ENCODE peak calls at places on chromosomes 6 and 20, in ten cellular contexts. J, B, E, W, O, G, T, R, C and H are unnamed samples.

GRCh38 chr6:70709826-70710225 is 42.1 kb downstream of the SMAP1 start:
- DNase-seq in J (no peak), B (peak), E (peak), W (no peak), O (no peak), G (no peak), T (peak), R (no peak), C (no peak), H (no peak)

GRCh38 chr6:134739299-134740090 is 210.4 kb downstream of the ALDH8A1 start:
- DNase-seq in J (no peak), B (peak), E (no peak), W (no peak), O (no peak), G (no peak), T (peak), R (no peak), C (no peak), H (no peak)

GRCh38 chr20:47479506-47479905 is 22.2 kb upstream of the NCOA3 start:
- DNase-seq in J (no peak), B (peak), E (no peak), W (no peak), O (no peak), G (no peak), T (no peak), R (no peak), C (no peak), H (no peak)

GRCh38 chr20:4814696-4815252 is 93.1 kb downstream of the PRND start:
- DNase-seq in J (peak), B (no peak), E (no peak), W (peak), O (peak), G (no peak), T (no peak), R (no peak), C (peak), H (no peak)

GRCh38 chr20:62048346-62048761 is 17.3 kb downstream of the TAF4 start:
- DNase-seq in J (no peak), B (no peak), E (no peak), W (no peak), O (no peak), G (no peak), T (no peak), R (peak), C (no peak), H (no peak)

GRCh38 chr6:101597711-101598110 is 204.2 kb downstream of the GRIK2 start:
- DNase-seq in J (no peak), B (peak), E (no peak), W (no peak), O (no peak), G (no peak), T (peak), R (no peak), C (no peak), H (no peak)

GRCh38 chr6:47479874-47480273 is 2.3 kb downstream of the CD2AP start:
- DNase-seq in J (no peak), B (no peak), E (no peak), W (no peak), O (no peak), G (no peak), T (no peak), R (no peak), C (no peak), H (no peak)

GRCh38 chr20:14334306-14334930 is 3.0 kb downstream of the FLRT3 start:
- DNase-seq in J (no peak), B (peak), E (peak), W (no peak), O (no peak), G (no peak), T (peak), R (no peak), C (no peak), H (peak)

GRCh38 chr6:156826290-156826955 is 49.2 kb downstream of the ARID1B start:
- DNase-seq in J (no peak), B (no peak), E (no peak), W (no peak), O (no peak), G (no peak), T (no peak), R (no peak), C (no peak), H (no peak)

GRCh38 chr6:170269873-170270541 is 20.9 kb downstream of the DLL1 start:
- DNase-seq in J (no peak), B (no peak), E (no peak), W (no peak), O (no peak), G (no peak), T (no peak), R (no peak), C (no peak), H (no peak)

GRCh38 chr6:106787327-106788196 is 158.2 kb downstream of the QRSL1 start:
- DNase-seq in J (no peak), B (no peak), E (no peak), W (no peak), O (no peak), G (no peak), T (no peak), R (no peak), C (no peak), H (no peak)

GRCh38 chr20:50635676-50636600 is 55.4 kb downstream of the RIPOR3 start:
- DNase-seq in J (peak), B (peak), E (no peak), W (peak), O (peak), G (peak), T (peak), R (peak), C (peak), H (peak)

DNA sequence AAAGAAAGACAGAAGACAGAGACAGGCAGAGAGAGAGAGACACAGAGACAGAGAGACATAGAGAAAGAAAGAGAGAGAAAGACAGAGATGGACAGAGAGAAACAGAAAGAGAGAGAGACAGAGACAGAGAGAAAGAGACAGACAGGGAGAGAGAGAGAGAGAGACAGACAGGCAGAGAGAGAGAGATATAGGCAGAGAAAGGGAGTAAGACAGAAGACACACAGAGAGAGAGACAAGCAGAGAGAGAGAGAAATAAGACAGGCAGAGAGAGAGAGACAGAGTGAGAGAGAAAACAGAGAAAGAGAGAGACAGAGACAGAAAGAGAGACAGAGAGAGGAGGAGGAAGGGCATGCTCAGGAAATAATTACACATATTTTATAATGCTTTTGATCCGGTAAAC is 758.3 kb upstream of the DEFB115 start:
- DNase-seq in J (no peak), B (no peak), E (no peak), W (no peak), O (no peak), G (no peak), T (no peak), R (no peak), C (no peak), H (no peak)
- H3K4me3 ChIP-seq in J (no peak), B (no peak), E (no peak), W (no peak), O (no peak), G (no peak), T (no peak), R (no peak), C (no peak), H (no peak)

GRCh38 chr6:35425284-35425683 is 26.9 kb upstream of the FANCE start:
- DNase-seq in J (no peak), B (peak), E (peak), W (no peak), O (no peak), G (no peak), T (peak), R (no peak), C (no peak), H (no peak)
- H3K4me3 ChIP-seq in J (no peak), B (no peak), E (no peak), W (no peak), O (no peak), G (no peak), T (no peak), R (no peak), C (no peak), H (no peak)

DNA sequence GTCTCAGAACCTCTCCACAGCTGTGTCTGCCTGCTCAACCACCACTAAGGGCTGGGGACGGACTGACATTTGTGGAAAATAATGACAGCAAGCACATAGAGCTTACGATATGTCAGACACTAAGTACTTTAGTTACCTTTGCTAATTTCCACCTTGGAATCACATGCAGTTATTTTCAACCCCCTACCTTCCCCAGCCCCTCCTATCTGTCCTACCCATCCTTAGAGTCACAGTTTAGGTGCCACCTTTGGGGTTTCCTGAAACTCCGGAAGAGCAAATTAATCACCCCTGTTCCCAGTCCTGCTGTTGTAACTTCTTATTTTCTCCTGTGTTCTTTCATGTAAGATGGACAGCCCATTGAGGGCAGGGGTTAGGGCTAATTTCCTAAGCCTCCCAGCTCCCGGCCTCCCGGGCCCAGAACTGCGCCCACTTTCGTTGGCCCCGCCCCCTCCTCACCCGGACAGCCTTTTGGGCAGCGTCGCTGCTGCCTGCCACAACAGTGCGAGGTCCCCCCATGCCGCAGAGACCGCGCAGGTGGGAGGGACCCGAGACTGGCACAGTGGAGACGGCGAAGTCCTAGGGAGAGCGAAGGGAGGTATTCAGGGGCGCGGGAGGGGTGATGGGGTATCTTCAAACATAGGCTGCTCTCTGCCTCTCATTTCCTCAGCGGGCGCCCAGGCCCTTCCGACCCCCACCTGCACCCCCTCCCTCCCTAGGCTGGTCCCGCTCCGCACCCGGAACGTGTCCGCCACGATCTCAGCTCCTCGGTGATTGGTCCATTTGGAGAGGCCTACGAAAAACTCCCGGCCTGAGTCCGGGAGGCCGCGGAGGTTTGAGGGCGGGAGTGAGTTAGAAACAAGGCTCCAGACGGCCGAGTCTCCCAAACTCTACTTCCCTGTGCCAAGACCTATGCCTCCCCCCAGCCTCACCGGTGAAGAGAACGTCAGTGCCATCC is 1.1 kb downstream of the DDAH2 start:
- DNase-seq in J (no peak), B (no peak), E (no peak), W (no peak), O (peak), G (peak), T (no peak), R (peak), C (no peak), H (peak)
- H3K4me3 ChIP-seq in J (peak), B (peak), E (no peak), W (no peak), O (no peak), G (peak), T (peak), R (peak), C (peak), H (peak)

DNA sequence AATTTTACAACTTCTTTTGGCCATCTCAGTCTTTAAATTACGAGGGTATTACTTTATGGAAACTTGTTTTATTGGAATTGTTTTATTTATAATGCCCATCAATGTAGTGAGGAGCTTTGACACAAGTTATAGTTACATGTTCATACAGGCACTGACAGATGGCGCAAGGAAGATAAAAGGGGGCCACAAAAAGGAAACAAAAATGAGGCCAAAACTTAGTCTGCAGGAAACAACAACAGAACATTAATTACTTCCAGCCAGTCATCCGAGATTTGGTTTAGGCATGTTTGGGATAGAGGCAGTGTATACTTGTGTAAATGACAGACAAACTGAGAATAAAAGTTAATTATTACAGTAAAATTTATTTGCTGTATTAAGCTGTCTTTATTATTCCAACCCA is 18.2 kb downstream of the SESN1 start:
- DNase-seq in J (no peak), B (no peak), E (no peak), W (no peak), O (no peak), G (no peak), T (no peak), R (no peak), C (no peak), H (no peak)
- H3K4me3 ChIP-seq in J (no peak), B (no peak), E (no peak), W (no peak), O (no peak), G (no peak), T (no peak), R (no peak), C (no peak), H (no peak)

GRCh38 chr6:36962874-36963273 is 8.3 kb downstream of the PI16 start:
- DNase-seq in J (peak), B (peak), E (peak), W (peak), O (peak), G (peak), T (peak), R (peak), C (peak), H (peak)
- H3K4me3 ChIP-seq in J (no peak), B (no peak), E (no peak), W (peak), O (no peak), G (no peak), T (no peak), R (no peak), C (no peak), H (no peak)

GRCh38 chr6:138485586-138486248 is 13.6 kb downstream of the NHSL1 start:
- DNase-seq in J (no peak), B (no peak), E (no peak), W (no peak), O (no peak), G (peak), T (no peak), R (no peak), C (no peak), H (no peak)
- H3K4me3 ChIP-seq in J (no peak), B (no peak), E (no peak), W (no peak), O (no peak), G (no peak), T (no peak), R (no peak), C (no peak), H (no peak)

GRCh38 chr6:148274809-148275208 is 67.8 kb upstream of the SASH1 start:
- DNase-seq in J (no peak), B (no peak), E (no peak), W (no peak), O (no peak), G (no peak), T (no peak), R (no peak), C (no peak), H (no peak)

GRCh38 chr6:148272597-148272996 is 70.0 kb upstream of the SASH1 start:
- DNase-seq in J (no peak), B (peak), E (no peak), W (no peak), O (no peak), G (no peak), T (no peak), R (no peak), C (no peak), H (no peak)

GRCh38 chr6:148273962-148274752 is 68.5 kb upstream of the SASH1 start:
- DNase-seq in J (no peak), B (no peak), E (no peak), W (no peak), O (no peak), G (no peak), T (no peak), R (no peak), C (no peak), H (no peak)

GRCh38 chr6:148269386-148269785 is 73.3 kb upstream of the SASH1 start:
- DNase-seq in J (no peak), B (no peak), E (no peak), W (no peak), O (no peak), G (no peak), T (no peak), R (no peak), C (no peak), H (no peak)

GRCh38 chr6:148272084-148272483 is 70.6 kb upstream of the SASH1 start:
- DNase-seq in J (no peak), B (peak), E (peak), W (no peak), O (no peak), G (no peak), T (peak), R (no peak), C (no peak), H (no peak)
- H3K4me3 ChIP-seq in J (peak), B (peak), E (peak), W (no peak), O (no peak), G (peak), T (peak), R (no peak), C (no peak), H (no peak)

GRCh38 chr6:56888687-56889086 is 66.2 kb upstream of the BEND6 start:
- DNase-seq in J (no peak), B (no peak), E (no peak), W (no peak), O (no peak), G (no peak), T (no peak), R (no peak), C (no peak), H (no peak)

GRCh38 chr6:56889492-56889891 is 65.4 kb upstream of the BEND6 start:
- DNase-seq in J (no peak), B (no peak), E (no peak), W (no peak), O (no peak), G (no peak), T (no peak), R (no peak), C (no peak), H (no peak)

GRCh38 chr6:56891754-56892153 is 63.2 kb upstream of the BEND6 start:
- DNase-seq in J (no peak), B (no peak), E (no peak), W (no peak), O (no peak), G (no peak), T (no peak), R (no peak), C (no peak), H (no peak)

GRCh38 chr6:56890066-56890465 is 64.8 kb upstream of the BEND6 start:
- DNase-seq in J (no peak), B (no peak), E (no peak), W (no peak), O (no peak), G (no peak), T (no peak), R (no peak), C (no peak), H (no peak)

DNA sequence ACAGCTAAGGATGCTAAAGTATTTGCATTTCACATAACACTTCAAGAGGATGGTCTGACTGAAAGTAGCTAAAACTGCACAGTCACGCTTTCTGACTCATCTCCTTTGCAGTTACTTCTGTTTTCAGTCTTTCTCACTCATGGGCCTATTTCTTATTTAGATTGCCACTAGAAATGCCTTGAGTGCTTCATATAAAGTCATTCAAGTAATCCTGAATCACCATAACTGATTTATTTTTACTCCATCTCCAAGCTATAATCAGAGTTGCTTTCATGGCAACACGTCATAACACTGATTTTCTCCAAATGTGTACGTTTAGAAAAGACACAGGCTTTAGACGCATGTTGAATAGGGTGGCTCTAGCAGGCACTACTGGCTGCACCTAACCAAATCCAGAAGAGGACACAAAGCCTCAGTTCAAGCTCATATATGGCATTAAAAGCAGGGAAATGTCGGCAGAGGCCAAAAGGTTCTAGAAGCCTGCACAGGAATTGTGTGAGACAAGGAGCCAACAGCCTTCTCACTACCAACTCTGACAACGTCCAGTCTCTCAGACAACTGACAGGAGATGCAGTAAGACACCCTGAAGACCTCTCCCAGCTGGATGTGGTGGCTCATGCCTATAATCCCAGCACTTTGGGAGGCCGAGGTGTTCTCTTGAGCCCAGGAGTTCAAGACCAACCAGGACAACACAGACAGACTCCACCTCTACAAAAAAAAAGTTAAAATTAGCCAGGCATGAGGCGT is 64.1 kb upstream of the BEND6 start:
- DNase-seq in J (no peak), B (peak), E (no peak), W (no peak), O (peak), G (no peak), T (peak), R (no peak), C (no peak), H (no peak)
- H3K4me3 ChIP-seq in J (no peak), B (no peak), E (no peak), W (no peak), O (peak), G (no peak), T (no peak), R (no peak), C (no peak), H (no peak)